ENCODE peak calls at places on chromosomes 11 and 22, in six cellular contexts. W is prostate gland, R is IMR-90, I is K562, J is ovary, D is adrenal gland. X is an unnamed sample. For H3K4me1 and H3K9me3, the result is how much of the 10 kb centered on the place peaks cover.

GRCh38 chr11:33735426-33736147 is 636 bp downstream of the CD59 start:
- DNase-seq in W (peak), R (no peak), I (no peak), J (no peak), D (peak), X (peak)

GRCh38 chr22:44407404-44408226 is 90.4 kb downstream of the RTL6 start:
- DNase-seq in W (no peak), R (no peak), I (no peak), J (no peak), D (no peak), X (no peak)

GRCh38 chr11:43927925-43928707 is 14.3 kb upstream of the C11orf96 start:
- DNase-seq in W (no peak), R (no peak), I (no peak), J (peak), D (no peak), X (no peak)

GRCh38 chr11:69233761-69234136 is 60.2 kb upstream of the MYEOV start:
- DNase-seq in W (no peak), R (no peak), I (no peak), J (no peak), D (no peak), X (no peak)

GRCh38 chr11:126229782-126230540 is 18.4 kb downstream of the FAM118B start:
- DNase-seq in W (no peak), R (peak), I (no peak), J (no peak), D (no peak), X (no peak)

GRCh38 chr11:94948070-94948617 is 25.2 kb downstream of the CWC15 start:
- DNase-seq in W (no peak), R (peak), I (no peak), J (no peak), D (no peak), X (no peak)

GRCh38 chr11:70290341-70291065 is 20.0 kb downstream of the PPFIA1 start:
- DNase-seq in W (no peak), R (no peak), I (no peak), J (no peak), D (no peak), X (no peak)

GRCh38 chr11:123654566-123655081 is at the start of gene SCN3B:
- DNase-seq in W (peak), R (peak), I (peak), J (peak), D (peak), X (peak)

GRCh38 chr11:72191961-72192381 is at the start of gene FOLR1:
- DNase-seq in W (no peak), R (no peak), I (peak), J (no peak), D (no peak), X (no peak)

GRCh38 chr22:37196539-37197450 is 8.7 kb upstream of the C1QTNF6 start:
- DNase-seq in W (peak), R (peak), I (no peak), J (peak), D (peak), X (peak)

GRCh38 chr11:70715636-70716035 is 317.3 kb downstream of the CTTN start:
- DNase-seq in W (no peak), R (no peak), I (no peak), J (no peak), D (no peak), X (no peak)

GRCh38 chr22:48800036-48800885 is 1027.4 kb downstream of the BRD1 start:
- DNase-seq in W (no peak), R (no peak), I (no peak), J (no peak), D (no peak), X (no peak)

GRCh38 chr11:124510279-124510678 is 33.2 kb downstream of the OR8B12 start:
- DNase-seq in W (no peak), R (no peak), I (no peak), J (no peak), D (no peak), X (no peak)

GRCh38 chr11:28820296-28820989 is 712.3 kb downstream of the METTL15 start:
- DNase-seq in W (no peak), R (peak), I (no peak), J (no peak), D (no peak), X (no peak)

GRCh38 chr22:31125521-31126117 is 2.9 kb downstream of the INPP5J start:
- DNase-seq in W (no peak), R (no peak), I (no peak), J (no peak), D (no peak), X (no peak)

GRCh38 chr11:66081505-66081904 is 11.4 kb downstream of the PACS1 start:
- DNase-seq in W (peak), R (no peak), I (no peak), J (no peak), D (peak), X (peak)

GRCh38 chr22:29150701-29151100 is 55.0 kb upstream of the EMID1 start:
- DNase-seq in W (no peak), R (no peak), I (no peak), J (no peak), D (no peak), X (no peak)

GRCh38 chr11:77619576-77620198 is 17.9 kb downstream of the CLNS1A start:
- DNase-seq in W (peak), R (peak), I (no peak), J (no peak), D (no peak), X (no peak)

GRCh38 chr11:30879322-30880020 is 293.3 kb upstream of the MPPED2 start:
- DNase-seq in W (peak), R (no peak), I (no peak), J (no peak), D (peak), X (peak)

GRCh38 chr22:37080438-37080837 is 28.9 kb downstream of the KCTD17 start:
- DNase-seq in W (no peak), R (no peak), I (no peak), J (no peak), D (no peak), X (no peak)

GRCh38 chr11:61675826-61676225 is 4.4 kb upstream of the DAGLA start:
- DNase-seq in W (no peak), R (peak), I (no peak), J (no peak), D (no peak), X (no peak)

GRCh38 chr11:81197396-81197795 is 1536.3 kb downstream of the FAM181B start:
- DNase-seq in W (no peak), R (no peak), I (no peak), J (no peak), D (no peak), X (no peak)

GRCh38 chr22:38070250-38070921 is 13.2 kb downstream of the PICK1 start:
- DNase-seq in W (no peak), R (no peak), I (no peak), J (no peak), D (no peak), X (no peak)

GRCh38 chr22:37632174-37633081 is 7.0 kb upstream of the SH3BP1 start:
- DNase-seq in W (no peak), R (no peak), I (peak), J (peak), D (no peak), X (no peak)

GRCh38 chr11:6992026-6992425 is 28.1 kb downstream of the ZNF214 start:
- DNase-seq in W (peak), R (peak), I (no peak), J (no peak), D (no peak), X (no peak)

GRCh38 chr11:120696597-120696996 is 185.0 kb downstream of the GRIK4 start:
- DNase-seq in W (no peak), R (no peak), I (peak), J (no peak), D (no peak), X (no peak)

GRCh38 chr11:10623797-10624761 is 55.6 kb upstream of the LYVE1 start:
- DNase-seq in W (no peak), R (peak), I (peak), J (peak), D (peak), X (peak)

GRCh38 chr11:126755494-126755893 is 245.1 kb downstream of the KIRREL3 start:
- DNase-seq in W (no peak), R (no peak), I (no peak), J (no peak), D (no peak), X (no peak)

GRCh38 chr11:8330416-8330815 is 66.7 kb upstream of the LMO1 start:
- DNase-seq in W (no peak), R (no peak), I (no peak), J (no peak), D (no peak), X (no peak)

GRCh38 chr22:45994516-45995404 is 17.8 kb upstream of the WNT7B start:
- DNase-seq in W (peak), R (peak), I (peak), J (peak), D (peak), X (peak)

GRCh38 chr22:28208797-28209196 is 289.7 kb upstream of the PITPNB start:
- DNase-seq in W (no peak), R (no peak), I (no peak), J (no peak), D (no peak), X (no peak)

GRCh38 chr11:65113839-65114238 is 2.2 kb downstream of the TM7SF2 start:
- DNase-seq in W (no peak), R (no peak), I (no peak), J (no peak), D (peak), X (peak)

GRCh38 chr22:29799217-29799680 is 32.1 kb downstream of the UQCR10 start:
- DNase-seq in W (peak), R (peak), I (peak), J (peak), D (peak), X (peak)

GRCh38 chr11:77474509-77475070 is 696 bp upstream of the PAK1 start:
- DNase-seq in W (peak), R (no peak), I (no peak), J (no peak), D (no peak), X (peak)

GRCh38 chr11:36191941-36192340 is 97.3 kb downstream of the COMMD9 start:
- DNase-seq in W (no peak), R (no peak), I (no peak), J (no peak), D (no peak), X (no peak)

GRCh38 chr22:32482708-32483107 is 8.1 kb downstream of the FBXO7 start:
- DNase-seq in W (no peak), R (peak), I (no peak), J (no peak), D (no peak), X (no peak)

GRCh38 chr22:40487663-40488249 is 117.4 kb downstream of the SGSM3 start:
- DNase-seq in W (no peak), R (peak), I (peak), J (no peak), D (no peak), X (no peak)

GRCh38 chr22:18731075-18731666 is 119.5 kb upstream of the RIMBP3 start:
- DNase-seq in W (no peak), R (no peak), I (no peak), J (no peak), D (no peak), X (no peak)

GRCh38 chr11:107598225-107599139 is 7.5 kb downstream of the ELMOD1 start:
- DNase-seq in W (no peak), R (no peak), I (no peak), J (no peak), D (no peak), X (no peak)

DNA sequence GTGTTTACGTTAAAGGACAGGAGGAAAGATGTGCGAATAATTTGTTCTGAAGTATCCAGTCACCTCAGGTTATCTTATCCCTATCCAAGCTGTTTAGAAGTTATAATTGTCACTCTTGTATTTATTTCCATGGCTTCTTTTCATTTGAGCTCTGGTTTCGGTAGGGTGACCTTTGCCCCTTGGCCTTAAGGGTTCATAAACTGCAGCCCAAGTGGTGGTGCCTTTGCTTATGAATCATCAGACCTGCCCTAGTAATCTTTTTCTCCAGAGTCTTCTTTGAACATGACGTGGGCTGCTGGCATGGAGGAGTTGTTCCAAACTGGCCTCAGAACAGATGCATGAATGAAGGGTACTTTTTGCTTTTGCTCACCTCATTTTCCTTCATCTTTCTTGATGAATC is 6.5 kb upstream of the CRYBB3 start:
- DNase-seq in W (no peak), R (no peak), I (no peak), J (no peak), D (no peak), X (no peak)
- TF ChIP-seq POLR2A in W (no peak), R (no peak), I (no peak), J (no peak), D (no peak), X (no peak)

DNA sequence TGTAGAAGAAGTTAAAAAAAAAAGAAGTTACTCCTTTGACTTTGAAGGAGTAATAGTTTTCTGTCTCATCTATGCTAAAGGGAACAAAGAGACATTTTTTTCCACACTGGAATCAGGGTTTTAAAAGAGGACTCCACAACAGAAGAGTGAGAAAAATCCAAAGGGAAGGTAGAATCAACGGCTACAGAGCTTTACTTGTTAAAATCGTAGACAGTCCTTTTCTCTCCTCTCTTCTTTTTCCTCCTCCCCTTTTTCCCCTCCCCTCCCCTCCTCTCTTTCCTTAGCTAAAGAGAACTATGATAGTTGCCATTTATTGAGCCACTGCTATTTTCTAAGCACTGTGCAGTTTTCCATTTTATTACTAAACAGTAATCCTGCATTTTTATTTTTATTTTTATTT is 29.2 kb downstream of the DDIAS start:
- DNase-seq in W (no peak), R (no peak), I (no peak), J (no peak), D (no peak), X (no peak)
- H3K4me1 ChIP-seq in W (under half), R (under half), I (under half), J (under half), D (under half), X (under half)

GRCh38 chr11:50077526-50077925 is 44.9 kb downstream of the OR4C45 start:
- DNase-seq in W (no peak), R (no peak), I (no peak), J (no peak), D (no peak), X (no peak)
- H3K9me3 ChIP-seq in W (under half), R (under half), I (under half), J (under half), D (under half), X (under half)

DNA sequence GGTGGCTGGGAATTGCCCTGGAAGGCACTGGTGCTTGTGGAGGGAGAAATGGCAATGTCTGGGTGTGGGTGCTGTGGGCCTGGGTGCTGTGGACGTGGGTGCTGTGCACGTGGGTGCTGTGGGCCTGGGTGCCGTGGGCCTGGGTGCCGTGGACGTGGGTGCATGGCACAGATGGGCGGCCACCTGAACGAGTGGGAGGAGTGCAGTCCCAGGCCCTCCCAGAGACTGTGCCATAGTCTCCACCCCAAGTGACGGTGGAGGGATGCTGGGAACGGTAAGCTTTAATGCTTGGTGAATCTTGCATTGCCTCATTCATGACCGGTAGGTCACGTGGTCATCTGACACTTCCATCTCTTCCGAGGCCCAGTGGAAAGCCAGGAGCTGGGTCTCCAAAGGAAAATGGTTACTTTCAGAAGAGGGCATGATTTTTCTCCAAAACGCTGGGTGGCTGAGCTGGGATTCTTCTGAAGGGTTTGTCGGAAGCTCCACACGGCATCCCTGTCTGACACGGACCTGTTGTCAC is 28.8 kb upstream of the BRSK2 start:
- DNase-seq in W (no peak), R (no peak), I (no peak), J (no peak), D (no peak), X (no peak)
- TF ChIP-seq POLR2A in W (no peak), R (no peak), I (no peak), J (no peak), D (no peak), X (no peak)

DNA sequence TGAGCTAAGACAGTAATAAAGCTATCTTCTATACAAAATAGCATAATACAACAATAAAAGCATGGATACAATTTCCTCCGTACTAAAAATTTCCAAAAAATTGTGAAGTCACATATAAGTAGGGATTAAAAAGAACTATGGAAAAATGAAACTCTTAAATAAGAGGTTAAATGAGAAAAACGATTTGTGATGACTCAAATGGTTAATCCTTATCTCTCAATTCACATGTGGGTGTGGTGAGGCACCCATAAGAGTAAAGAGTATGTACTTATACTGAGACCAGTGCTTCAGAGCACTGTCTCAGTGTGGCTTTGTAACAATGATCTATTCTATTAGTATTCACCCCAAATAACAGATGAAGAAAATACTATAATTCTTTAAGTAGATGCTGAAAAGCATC is 25.0 kb upstream of the CCDC34 start:
- DNase-seq in W (no peak), R (no peak), I (peak), J (no peak), D (no peak), X (no peak)
- H3K4me1 ChIP-seq in W (under half), R (under half), I (under half), J (under half), D (under half), X (under half)

DNA sequence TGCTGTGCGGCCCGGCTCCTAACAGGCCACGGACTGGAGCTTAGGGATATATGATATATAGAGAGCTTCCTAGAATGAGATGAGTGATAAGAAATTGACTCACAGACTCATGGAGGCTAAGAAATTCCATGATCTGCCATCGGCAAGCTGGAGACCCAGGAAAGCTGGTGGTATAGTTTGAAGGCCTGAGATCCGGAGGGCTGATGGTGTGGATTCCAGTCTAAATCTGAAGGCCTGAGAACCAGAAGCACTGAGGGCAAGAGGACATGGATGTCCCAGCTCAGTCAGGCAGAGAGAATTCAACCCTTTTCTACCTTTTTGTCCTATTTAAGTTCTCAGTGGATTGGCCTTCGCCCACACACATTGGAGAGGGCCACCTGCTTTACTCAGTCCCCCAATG is 564.8 kb downstream of the TBC1D22A start:
- DNase-seq in W (no peak), R (no peak), I (no peak), J (no peak), D (no peak), X (no peak)
- H3K9me3 ChIP-seq in W (under half), R (under half), I (under half), J (under half), D (under half), X (under half)

GRCh38 chr22:20507253-20508066 is at the start of gene MED15:
- DNase-seq in W (peak), R (peak), I (peak), J (peak), D (peak), X (peak)
- TF ChIP-seq POLR2A in W (peak), R (peak), I (no peak), J (peak), D (peak), X (peak)

GRCh38 chr22:43013355-43014061 is 1.4 kb downstream of the PACSIN2 start:
- DNase-seq in W (no peak), R (no peak), I (no peak), J (no peak), D (no peak), X (peak)
- H3K4me1 ChIP-seq in W (under half), R (under half), I (under half), J (under half), D (under half), X (half or more)

DNA sequence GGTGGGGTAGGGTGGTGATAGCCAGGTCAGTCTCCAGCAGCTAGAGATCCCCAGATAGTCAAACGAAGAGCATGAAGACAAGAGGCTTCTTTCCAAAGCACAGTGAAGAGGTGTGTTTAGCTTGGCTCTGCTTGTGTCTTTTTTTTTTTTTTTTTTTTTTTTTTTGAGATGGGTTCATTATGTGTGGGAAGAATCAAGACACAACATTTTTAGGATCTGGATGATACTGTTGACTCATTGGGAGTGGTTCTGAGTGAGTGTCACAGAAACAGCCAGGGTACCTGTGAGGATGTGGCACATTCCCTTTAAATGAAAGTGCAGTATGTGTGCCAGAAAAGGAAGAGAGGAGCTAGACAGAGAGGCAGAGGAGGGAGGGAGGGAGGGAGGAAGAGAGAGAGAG is 1075.6 kb downstream of the NTM start:
- DNase-seq in W (no peak), R (no peak), I (no peak), J (no peak), D (no peak), X (no peak)
- H3K9me3 ChIP-seq in W (under half), R (under half), I (under half), J (under half), D (under half), X (under half)

X was measured in body of pancreas.